ENCODE peak calls at places on chromosomes 2 and 18, in seven cellular contexts. D is Peyer's patch; Q is T-helper 9 cell; I is EH; J is nucleus accumbens; F is stimulated activated CD4-positive, alpha-beta T cell treated with anti-CD3 and anti-CD28 coated beads, Interleukin-12 subunit alpha, Interleukin-12 subunit beta, amount 100 ng/mL, for 24 hours; L is cardiac fibroblast. V is an unnamed sample.

GRCh38 chr2:127020536-127020935 is 86.4 kb downstream of the BIN1 start:
- DNase-seq in D (no peak), Q (no peak), I (no peak), J (no peak), F (no peak), L (no peak), V (no peak)

GRCh38 chr2:147845608-147846002 is 776 bp downstream of the ACVR2A start:
- DNase-seq in D (no peak), Q (no peak), I (peak), J (no peak), F (no peak), L (peak), V (no peak)

GRCh38 chr2:30191831-30192271 is 39.5 kb upstream of the LBH start:
- DNase-seq in D (no peak), Q (no peak), I (no peak), J (no peak), F (no peak), L (no peak), V (no peak)

GRCh38 chr18:32019251-32019943 is 772 bp downstream of the RNF125 start:
- DNase-seq in D (peak), Q (peak), I (peak), J (peak), F (peak), L (peak), V (peak)

GRCh38 chr2:217797661-217798069 is 205.1 kb downstream of the TNS1 start:
- DNase-seq in D (no peak), Q (no peak), I (peak), J (no peak), F (no peak), L (no peak), V (no peak)

GRCh38 chr2:105888625-105889024 is 143.9 kb downstream of the NCK2 start:
- DNase-seq in D (no peak), Q (no peak), I (no peak), J (no peak), F (peak), L (peak), V (no peak)

GRCh38 chr18:79911871-79912270 is 39.6 kb downstream of the SLC66A2 start:
- DNase-seq in D (no peak), Q (no peak), I (no peak), J (no peak), F (no peak), L (no peak), V (no peak)

GRCh38 chr2:77834360-77835002 is 312.3 kb upstream of the LRRTM4 start:
- DNase-seq in D (no peak), Q (no peak), I (no peak), J (no peak), F (no peak), L (no peak), V (no peak)

GRCh38 chr2:239898292-239898925 is 126.7 kb downstream of the NDUFA10 start:
- DNase-seq in D (no peak), Q (no peak), I (no peak), J (no peak), F (no peak), L (no peak), V (no peak)

GRCh38 chr18:47263828-47264314 is 12.4 kb upstream of the SKOR2 start:
- DNase-seq in D (no peak), Q (no peak), I (peak), J (no peak), F (no peak), L (no peak), V (no peak)

GRCh38 chr2:220572385-220572784 is 945.0 kb downstream of the SLC4A3 start:
- DNase-seq in D (no peak), Q (no peak), I (peak), J (no peak), F (no peak), L (peak), V (no peak)

GRCh38 chr2:205975082-205975949 is 110.7 kb downstream of the INO80D start:
- DNase-seq in D (no peak), Q (no peak), I (no peak), J (no peak), F (no peak), L (no peak), V (no peak)

GRCh38 chr2:141630531-141630930 is 500.3 kb downstream of the LRP1B start:
- DNase-seq in D (no peak), Q (no peak), I (no peak), J (no peak), F (no peak), L (no peak), V (no peak)

GRCh38 chr2:174341995-174342571 is 7.3 kb downstream of the SP9 start:
- DNase-seq in D (no peak), Q (no peak), I (no peak), J (no peak), F (no peak), L (no peak), V (no peak)

GRCh38 chr2:133171396-133172004 is 396.8 kb downstream of the NCKAP5 start:
- DNase-seq in D (no peak), Q (no peak), I (peak), J (no peak), F (no peak), L (peak), V (no peak)

GRCh38 chr2:7627587-7627986 is 710.4 kb downstream of the RNF144A start:
- DNase-seq in D (no peak), Q (no peak), I (peak), J (peak), F (no peak), L (no peak), V (no peak)

GRCh38 chr2:68721482-68722071 is 13.0 kb upstream of the ARHGAP25 start:
- DNase-seq in D (peak), Q (no peak), I (no peak), J (no peak), F (no peak), L (no peak), V (peak)

GRCh38 chr2:6993230-6993640 is 76.0 kb downstream of the RNF144A start:
- DNase-seq in D (no peak), Q (no peak), I (no peak), J (peak), F (no peak), L (peak), V (no peak)

GRCh38 chr2:68251855-68252406 is 401 bp downstream of the PPP3R1 start:
- DNase-seq in D (peak), Q (peak), I (peak), J (no peak), F (peak), L (no peak), V (peak)

GRCh38 chr2:78994789-78995188 is 30.7 kb upstream of the REG3G start:
- DNase-seq in D (no peak), Q (no peak), I (no peak), J (no peak), F (no peak), L (no peak), V (no peak)

GRCh38 chr2:54601339-54601738 is 122.1 kb upstream of the EML6 start:
- DNase-seq in D (no peak), Q (no peak), I (peak), J (no peak), F (no peak), L (no peak), V (no peak)

GRCh38 chr18:12659904-12660605 is 2.1 kb upstream of the SPIRE1 start:
- DNase-seq in D (no peak), Q (peak), I (peak), J (no peak), F (no peak), L (peak), V (no peak)

GRCh38 chr2:109434351-109434750 is 179.4 kb downstream of the SEPTIN10 start:
- DNase-seq in D (no peak), Q (no peak), I (no peak), J (no peak), F (no peak), L (no peak), V (no peak)

GRCh38 chr2:71685073-71685848 is 231.9 kb downstream of the DYSF start:
- DNase-seq in D (no peak), Q (no peak), I (no peak), J (peak), F (no peak), L (no peak), V (no peak)